ENCODE peak calls at places on chromosomes 13 and 19, in five cellular contexts. M is neural progenitor cell, C is psoas muscle, I is kidney epithelial cell, E is mucosa of descending colon. O is an unnamed sample. For H3K36me3, the result is how much of the 10 kb centered on the place peaks cover.

GRCh38 chr19:12955996-12956395 is 1.0 kb downstream of the GADD45GIP1 start:
- DNase-seq in E (no peak), M (no peak), C (no peak), I (no peak), O (no peak)

GRCh38 chr13:33639640-33640080 is 178.3 kb upstream of the RFC3 start:
- DNase-seq in I (no peak), E (no peak), C (no peak), M (no peak), O (no peak)

GRCh38 chr19:10612515-10613119 is 12.7 kb upstream of the SLC44A2 start:
- DNase-seq in E (peak), I (no peak), C (peak), M (no peak), O (no peak)

GRCh38 chr13:27658569-27658968 is 36.9 kb downstream of the POLR1D start:
- DNase-seq in M (no peak), C (no peak), E (no peak), I (no peak), O (peak)

GRCh38 chr13:106038752-106039151 is 496.7 kb downstream of the EFNB2 start:
- DNase-seq in M (no peak), E (no peak), I (peak), C (no peak), O (peak)

GRCh38 chr13:48175200-48175599 is 57.8 kb upstream of the ITM2B start:
- DNase-seq in I (no peak), C (no peak), M (no peak), E (no peak), O (no peak)

GRCh38 chr19:55426042-55426441 is 17.1 kb downstream of the SHISA7 start:
- DNase-seq in C (no peak), E (no peak), M (no peak), I (no peak), O (no peak)

GRCh38 chr13:75372517-75372916 is 109.5 kb downstream of the TBC1D4 start:
- DNase-seq in I (no peak), C (no peak), M (peak), E (no peak), O (no peak)

GRCh38 chr13:33006646-33007045 is 9.6 kb upstream of the KL start:
- DNase-seq in E (no peak), M (peak), C (no peak), I (no peak), O (no peak)

GRCh38 chr19:55711719-55712118 is 26.5 kb downstream of the NLRP9 start:
- DNase-seq in E (no peak), C (no peak), I (no peak), M (no peak), O (no peak)

GRCh38 chr19:42316223-42317211 is 3.4 kb downstream of the TMEM145 start:
- DNase-seq in E (peak), M (no peak), C (no peak), I (no peak), O (no peak)

GRCh38 chr13:93298741-93299140 is 72.1 kb downstream of the GPC6 start:
- DNase-seq in E (no peak), C (no peak), M (no peak), I (no peak), O (no peak)

GRCh38 chr13:79070343-79070974 is 335.6 kb downstream of the RBM26 start:
- DNase-seq in E (no peak), I (no peak), C (no peak), M (no peak), O (no peak)

GRCh38 chr13:52345048-52345447 is 60.9 kb downstream of the THSD1 start:
- DNase-seq in C (no peak), M (no peak), E (no peak), I (no peak), O (no peak)

GRCh38 chr13:95447766-95448165 is 104.8 kb upstream of the CLDN10 start:
- DNase-seq in E (no peak), M (no peak), C (no peak), I (no peak), O (no peak)

GRCh38 chr19:55368701-55369563 is 1.3 kb downstream of the IL11 start:
- DNase-seq in E (peak), M (peak), I (no peak), C (no peak), O (no peak)

GRCh38 chr13:113403255-113404104 is 39.5 kb upstream of the GRTP1 start:
- DNase-seq in C (peak), M (no peak), E (no peak), I (no peak), O (no peak)

GRCh38 chr13:106680796-106681482 is 113.0 kb upstream of the ARGLU1 start:
- DNase-seq in C (no peak), M (peak), E (no peak), I (no peak), O (no peak)

GRCh38 chr19:42311612-42312160 is 1.4 kb upstream of the TMEM145 start:
- DNase-seq in C (no peak), E (no peak), M (peak), I (no peak), O (no peak)

GRCh38 chr13:86792153-86792651 is 879.0 kb upstream of the SLITRK5 start:
- DNase-seq in I (no peak), M (no peak), C (no peak), E (no peak), O (no peak)

GRCh38 chr13:113064534-113065405 is 40.8 kb upstream of the F7 start:
- DNase-seq in E (peak), M (no peak), I (peak), C (peak), O (no peak)

GRCh38 chr19:21202865-21203494 is 61.1 kb downstream of the ZNF431 start:
- DNase-seq in M (peak), C (no peak), I (no peak), E (no peak), O (no peak)

GRCh38 chr13:44189085-44189484 is 184.5 kb upstream of the SERP2 start:
- DNase-seq in M (no peak), C (no peak), I (no peak), E (no peak), O (no peak)

GRCh38 chr13:101556676-101557121 is 104.2 kb downstream of the ITGBL1 start:
- DNase-seq in C (peak), I (no peak), M (no peak), E (no peak), O (no peak)

GRCh38 chr13:19860884-19861655 is 2.4 kb downstream of the ZMYM5 start:
- DNase-seq in E (no peak), C (no peak), M (peak), I (peak), O (no peak)

GRCh38 chr13:94248454-94249233 is 230.8 kb downstream of the DCT start:
- DNase-seq in C (no peak), E (no peak), M (no peak), I (no peak), O (no peak)

GRCh38 chr13:30978981-30979956 is 46.8 kb downstream of the TEX26 start:
- DNase-seq in M (peak), E (no peak), I (no peak), C (no peak), O (no peak)

GRCh38 chr13:33800646-33801186 is 17.2 kb upstream of the RFC3 start:
- DNase-seq in E (no peak), C (no peak), I (no peak), M (no peak), O (no peak)

GRCh38 chr13:28408235-28408848 is 86.6 kb downstream of the FLT1 start:
- DNase-seq in I (no peak), M (no peak), E (no peak), C (peak), O (no peak)

GRCh38 chr19:56930647-56931592 is 90.4 kb upstream of the PEG3 start:
- DNase-seq in I (no peak), C (no peak), E (no peak), M (no peak), O (no peak)

GRCh38 chr19:34313188-34313587 is 51.8 kb upstream of the GPI start:
- DNase-seq in I (no peak), M (no peak), E (peak), C (no peak), O (no peak)

GRCh38 chr19:3356805-3357204 is 9.6 kb upstream of the NFIC start:
- DNase-seq in E (no peak), I (no peak), C (no peak), M (no peak), O (no peak)

GRCh38 chr13:33206425-33206824 is 79.1 kb downstream of the STARD13 start:
- DNase-seq in E (no peak), I (no peak), M (no peak), C (no peak), O (no peak)

GRCh38 chr19:4624301-4624700 is 15.0 kb upstream of the TNFAIP8L1 start:
- DNase-seq in I (no peak), M (no peak), C (no peak), E (no peak), O (no peak)

GRCh38 chr19:4622695-4623421 is 16.5 kb upstream of the TNFAIP8L1 start:
- DNase-seq in C (no peak), M (no peak), I (no peak), E (no peak), O (no peak)

GRCh38 chr19:4619668-4620294 is 19.5 kb upstream of the TNFAIP8L1 start:
- DNase-seq in C (no peak), E (no peak), I (no peak), M (no peak), O (no peak)

GRCh38 chr19:4620675-4621074 is 18.6 kb upstream of the TNFAIP8L1 start:
- DNase-seq in E (no peak), I (no peak), C (no peak), M (no peak), O (no peak)

GRCh38 chr19:4624733-4625362 is 14.5 kb upstream of the TNFAIP8L1 start:
- DNase-seq in C (no peak), E (no peak), M (peak), I (no peak), O (no peak)
- TF ChIP-seq CTCF in C (peak), E (no peak), M (peak), I (peak), O (peak)

GRCh38 chr13:73140804-73141203 is 82.0 kb downstream of the KLF5 start:
- DNase-seq in M (no peak), C (no peak), I (no peak), E (no peak), O (no peak)

GRCh38 chr13:73142091-73142490 is 83.3 kb downstream of the KLF5 start:
- DNase-seq in C (no peak), E (no peak), M (peak), I (no peak), O (no peak)

GRCh38 chr13:73138276-73138950 is 79.6 kb downstream of the KLF5 start:
- DNase-seq in I (no peak), E (no peak), M (no peak), C (no peak), O (no peak)

GRCh38 chr13:73138967-73139491 is 80.2 kb downstream of the KLF5 start:
- DNase-seq in E (no peak), M (no peak), C (no peak), I (no peak), O (no peak)

GRCh38 chr13:73141292-73141771 is 82.5 kb downstream of the KLF5 start:
- DNase-seq in M (peak), C (no peak), I (no peak), E (no peak), O (no peak)
- H3K4me3 ChIP-seq in M (peak), C (no peak), I (no peak), E (no peak), O (no peak)

GRCh38 chr13:49185264-49185663 is 34.9 kb upstream of the MLNR start:
- DNase-seq in M (no peak), E (no peak), C (no peak), I (no peak), O (no peak)

GRCh38 chr13:49184621-49185020 is 35.5 kb upstream of the MLNR start:
- DNase-seq in C (no peak), M (no peak), E (no peak), I (no peak), O (no peak)

GRCh38 chr13:49183672-49184315 is 36.3 kb upstream of the MLNR start:
- DNase-seq in M (no peak), E (no peak), C (no peak), I (no peak), O (no peak)
- H3K36me3 ChIP-seq in M (under half), E (under half), C (half or more), I (under half), O (under half)

DNA sequence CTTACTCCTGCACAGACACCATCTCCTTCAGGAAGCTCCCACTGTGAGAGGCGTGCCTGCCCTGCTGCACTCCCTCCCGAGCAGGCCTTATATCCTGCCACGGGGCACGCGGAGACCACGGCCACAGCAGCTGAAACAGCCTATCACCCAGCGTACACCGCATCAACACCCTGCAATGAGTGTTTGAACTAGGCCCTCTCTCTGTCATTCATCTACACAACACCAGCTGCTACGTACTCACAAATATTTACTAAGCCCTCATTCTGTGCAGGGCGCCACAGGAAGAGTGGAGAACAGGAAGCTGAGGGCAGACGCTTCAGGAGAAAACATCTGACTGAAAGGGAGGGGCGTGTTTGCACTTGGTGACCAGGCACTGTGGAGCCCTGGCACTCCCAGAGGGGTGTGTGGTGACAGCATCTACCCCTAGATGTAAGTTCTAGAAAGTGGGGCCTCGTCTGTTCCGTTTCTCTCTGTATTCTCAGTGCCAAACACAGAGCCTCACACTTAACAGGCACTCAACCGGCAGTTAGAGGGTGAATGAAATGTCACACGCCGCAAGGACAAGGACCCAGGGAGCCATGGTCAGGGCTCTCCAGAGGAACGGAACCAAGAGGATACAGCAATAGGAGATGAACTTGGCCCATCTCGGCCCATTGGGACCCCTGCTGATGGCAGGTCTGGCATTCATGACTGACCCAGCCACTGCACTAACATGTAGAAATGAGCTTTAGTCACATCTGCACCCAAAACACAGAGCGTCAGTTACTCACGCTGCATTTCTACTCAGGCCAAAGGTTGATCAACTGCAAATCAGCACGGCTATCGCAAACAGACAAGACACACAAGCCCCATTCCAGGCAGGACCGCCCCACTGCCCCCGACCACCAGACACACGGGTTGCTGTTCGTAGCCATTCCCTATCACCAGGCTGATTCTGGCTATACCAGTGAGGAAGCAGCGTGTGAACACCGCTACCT is 15.7 kb downstream of the RANBP3 start:
- DNase-seq in M (no peak), C (no peak), E (peak), I (no peak), O (no peak)
- TF ChIP-seq CTCF in M (no peak), C (no peak), E (no peak), I (no peak), O (no peak)

GRCh38 chr19:47421844-47422395 is 2.6 kb upstream of the MEIS3 start:
- DNase-seq in C (no peak), E (no peak), I (no peak), M (peak), O (no peak)
- H3K4me3 ChIP-seq in C (no peak), E (no peak), I (no peak), M (peak), O (no peak)

GRCh38 chr19:19021115-19021514 is 12.2 kb downstream of the SUGP2 start:
- DNase-seq in M (no peak), I (peak), C (no peak), E (no peak), O (no peak)
- H3K36me3 ChIP-seq in M (under half), I (under half), C (half or more), E (under half), O (under half)

GRCh38 chr13:50198508-50198907 is 183.3 kb downstream of the KCNRG start:
- DNase-seq in E (no peak), M (no peak), C (no peak), I (no peak), O (no peak)
- TF ChIP-seq CTCF in E (no peak), M (no peak), C (no peak), I (no peak), O (no peak)